ENCODE peak calls at places on chromosome 12, in seven cellular contexts. E is T-helper 9 cell, Q is breast epithelium, B is NCI-H524, V is AML-193, P is adipocyte, H is stomach. W is an unnamed sample.

GRCh38 chr12:47360771-47361388 is 281.1 kb upstream of the AMIGO2 start:
- DNase-seq in E (peak; percentile 25), Q (no peak), B (no peak), V (peak; percentile 27), P (no peak), H (no peak), W (peak; percentile 16)

GRCh38 chr12:24455811-24456210 is 493.1 kb downstream of the BCAT1 start:
- DNase-seq in E (no peak), Q (no peak), B (no peak), V (no peak), P (no peak), H (no peak), W (no peak)

GRCh38 chr12:95548056-95548538 is 3.2 kb downstream of the USP44 start:
- DNase-seq in E (peak; percentile 15), Q (no peak), B (peak; percentile 61), V (no peak), P (peak; percentile 18), H (peak; percentile 29), W (no peak)

GRCh38 chr12:21117995-21118394 is 13.0 kb upstream of the SLCO1B1 start:
- DNase-seq in E (no peak), Q (no peak), B (no peak), V (no peak), P (no peak), H (no peak), W (no peak)

GRCh38 chr12:63802012-63802608 is 22.4 kb downstream of the RXYLT1 start:
- DNase-seq in E (no peak), Q (no peak), B (peak; percentile 4), V (peak; percentile 28), P (peak; percentile 77), H (no peak), W (no peak)

GRCh38 chr12:124544311-124544970 is 23.0 kb downstream of the NCOR2 start:
- DNase-seq in E (no peak), Q (no peak), B (peak; percentile 39), V (no peak), P (no peak), H (no peak), W (no peak)

GRCh38 chr12:41058266-41058665 is 129.9 kb upstream of the PDZRN4 start:
- DNase-seq in E (no peak), Q (no peak), B (no peak), V (no peak), P (peak; percentile 45), H (no peak), W (no peak)

GRCh38 chr12:39902823-39903222 is 203.1 kb downstream of the SLC2A13 start:
- DNase-seq in E (no peak), Q (no peak), B (no peak), V (no peak), P (no peak), H (no peak), W (no peak)

GRCh38 chr12:10409387-10409786 is at the start of gene KLRC4:
- DNase-seq in E (no peak), Q (no peak), B (no peak), V (peak; percentile 35), P (peak; percentile 18), H (no peak), W (no peak)

GRCh38 chr12:107225626-107226025 is 132.3 kb upstream of the CRY1 start:
- DNase-seq in E (no peak), Q (no peak), B (no peak), V (no peak), P (peak; percentile 33), H (no peak), W (no peak)

GRCh38 chr12:122147514-122148290 is 26.3 kb downstream of the IL31 start:
- DNase-seq in E (no peak), Q (no peak), B (no peak), V (no peak), P (no peak), H (no peak), W (no peak)

GRCh38 chr12:129213551-129213950 is 360.3 kb downstream of the GLT1D1 start:
- DNase-seq in E (no peak), Q (no peak), B (no peak), V (no peak), P (no peak), H (no peak), W (no peak)

GRCh38 chr12:124744659-124745467 is 118.8 kb downstream of the SCARB1 start:
- DNase-seq in E (no peak), Q (no peak), B (peak; percentile 87), V (no peak), P (peak; percentile 17), H (no peak), W (no peak)

GRCh38 chr12:98741615-98742265 is 96.7 kb downstream of the APAF1 start:
- DNase-seq in E (no peak), Q (no peak), B (peak; percentile 89), V (no peak), P (no peak), H (no peak), W (no peak)

GRCh38 chr12:52850681-52851080 is 1.9 kb upstream of the KRT78 start:
- DNase-seq in E (no peak), Q (no peak), B (no peak), V (no peak), P (no peak), H (no peak), W (no peak)

GRCh38 chr12:132366341-132366861 is 37.0 kb upstream of the GALNT9 start:
- DNase-seq in E (no peak), Q (no peak), B (no peak), V (no peak), P (no peak), H (no peak), W (no peak)